ENCODE peak calls at places on chromosomes 12 and 14, in five cellular contexts. One of them, this sample, is unnamed.

GRCh38 chr12:108210001-108210400 is 80.9 kb downstream of the WSCD2 start:
- DNase-seq in mucosa of descending colon: no peak
- DNase-seq in suprapubic skin: no peak
- DNase-seq in GM12878: no peak
- DNase-seq in tibial artery: no peak
- DNase-seq in this sample: no peak

GRCh38 chr12:126663304-126664094 is 1598.3 kb downstream of the AACS start:
- DNase-seq in GM12878: no peak
- DNase-seq in tibial artery: no peak
- DNase-seq in suprapubic skin: no peak
- DNase-seq in mucosa of descending colon: no peak
- DNase-seq in this sample: peak

GRCh38 chr12:28507055-28507454 is 316.8 kb downstream of the CCDC91 start:
- DNase-seq in suprapubic skin: no peak
- DNase-seq in mucosa of descending colon: no peak
- DNase-seq in GM12878: no peak
- DNase-seq in tibial artery: no peak
- DNase-seq in this sample: no peak

GRCh38 chr14:67641902-67642749 is 22.4 kb downstream of the ARG2 start:
- DNase-seq in tibial artery: no peak
- DNase-seq in mucosa of descending colon: no peak
- DNase-seq in GM12878: no peak
- DNase-seq in suprapubic skin: no peak
- DNase-seq in this sample: no peak

GRCh38 chr12:122866950-122867607 is 28.8 kb downstream of the VPS37B start:
- DNase-seq in suprapubic skin: peak
- DNase-seq in GM12878: no peak
- DNase-seq in mucosa of descending colon: no peak
- DNase-seq in tibial artery: peak
- DNase-seq in this sample: no peak

GRCh38 chr12:121949643-121950397 is 31.4 kb downstream of the CFAP251 start:
- DNase-seq in tibial artery: no peak
- DNase-seq in mucosa of descending colon: no peak
- DNase-seq in GM12878: no peak
- DNase-seq in suprapubic skin: no peak
- DNase-seq in this sample: no peak

GRCh38 chr12:19263666-19264065 is 134.1 kb downstream of the PLEKHA5 start:
- DNase-seq in GM12878: no peak
- DNase-seq in mucosa of descending colon: no peak
- DNase-seq in suprapubic skin: no peak
- DNase-seq in tibial artery: no peak
- DNase-seq in this sample: no peak

GRCh38 chr12:87676726-87677125 is 352.5 kb downstream of the C12orf50 start:
- DNase-seq in mucosa of descending colon: no peak
- DNase-seq in GM12878: no peak
- DNase-seq in suprapubic skin: no peak
- DNase-seq in tibial artery: no peak
- DNase-seq in this sample: no peak

GRCh38 chr14:63949696-63950095 is 96.9 kb downstream of the SYNE2 start:
- DNase-seq in suprapubic skin: no peak
- DNase-seq in mucosa of descending colon: no peak
- DNase-seq in tibial artery: no peak
- DNase-seq in GM12878: no peak
- DNase-seq in this sample: no peak

GRCh38 chr14:93023039-93023438 is 92.7 kb downstream of the ITPK1 start:
- DNase-seq in mucosa of descending colon: no peak
- DNase-seq in tibial artery: no peak
- DNase-seq in GM12878: no peak
- DNase-seq in suprapubic skin: no peak
- DNase-seq in this sample: peak

GRCh38 chr12:9364224-9365176 is 156.3 kb upstream of the PZP start:
- DNase-seq in mucosa of descending colon: peak
- DNase-seq in tibial artery: no peak
- DNase-seq in suprapubic skin: no peak
- DNase-seq in GM12878: peak
- DNase-seq in this sample: peak

GRCh38 chr14:29584992-29585391 is 342.7 kb downstream of the PRKD1 start:
- DNase-seq in mucosa of descending colon: peak
- DNase-seq in tibial artery: peak
- DNase-seq in suprapubic skin: no peak
- DNase-seq in GM12878: no peak
- DNase-seq in this sample: no peak

GRCh38 chr12:119259483-119259882 is 75.0 kb upstream of the CCDC60 start:
- DNase-seq in tibial artery: no peak
- DNase-seq in suprapubic skin: no peak
- DNase-seq in GM12878: no peak
- DNase-seq in mucosa of descending colon: no peak
- DNase-seq in this sample: peak

GRCh38 chr12:53538209-53538689 is 31.0 kb upstream of the NPFF start:
- DNase-seq in mucosa of descending colon: peak
- DNase-seq in tibial artery: no peak
- DNase-seq in GM12878: no peak
- DNase-seq in suprapubic skin: no peak
- DNase-seq in this sample: no peak

GRCh38 chr14:54866588-54866987 is 36.0 kb downstream of the GCH1 start:
- DNase-seq in suprapubic skin: no peak
- DNase-seq in tibial artery: no peak
- DNase-seq in mucosa of descending colon: no peak
- DNase-seq in GM12878: no peak
- DNase-seq in this sample: no peak

GRCh38 chr12:70910666-70911065 is 9.9 kb downstream of the PTPRR start:
- DNase-seq in mucosa of descending colon: no peak
- DNase-seq in tibial artery: no peak
- DNase-seq in GM12878: no peak
- DNase-seq in suprapubic skin: no peak
- DNase-seq in this sample: no peak

GRCh38 chr12:25502071-25502555 is 51.0 kb downstream of the LMNTD1 start:
- DNase-seq in mucosa of descending colon: no peak
- DNase-seq in GM12878: no peak
- DNase-seq in tibial artery: no peak
- DNase-seq in suprapubic skin: no peak
- DNase-seq in this sample: no peak

GRCh38 chr14:54194501-54194900 is 202.3 kb upstream of the CDKN3 start:
- DNase-seq in mucosa of descending colon: no peak
- DNase-seq in suprapubic skin: no peak
- DNase-seq in tibial artery: no peak
- DNase-seq in GM12878: no peak
- DNase-seq in this sample: no peak

GRCh38 chr12:108320503-108321293 is 18.4 kb downstream of the CMKLR1 start:
- DNase-seq in mucosa of descending colon: no peak
- DNase-seq in tibial artery: no peak
- DNase-seq in GM12878: peak
- DNase-seq in suprapubic skin: no peak
- DNase-seq in this sample: peak

GRCh38 chr14:92846162-92846897 is 52.2 kb downstream of the GOLGA5 start:
- DNase-seq in mucosa of descending colon: no peak
- DNase-seq in tibial artery: no peak
- DNase-seq in suprapubic skin: no peak
- DNase-seq in GM12878: peak
- DNase-seq in this sample: peak

GRCh38 chr12:52004042-52004648 is 2.6 kb upstream of the TAMALIN start:
- DNase-seq in GM12878: no peak
- DNase-seq in tibial artery: no peak
- DNase-seq in mucosa of descending colon: peak
- DNase-seq in suprapubic skin: no peak
- DNase-seq in this sample: no peak

GRCh38 chr14:90986510-90986909 is 73.9 kb downstream of the RPS6KA5 start:
- DNase-seq in GM12878: no peak
- DNase-seq in tibial artery: no peak
- DNase-seq in suprapubic skin: no peak
- DNase-seq in mucosa of descending colon: no peak
- DNase-seq in this sample: peak

GRCh38 chr12:6635856-6636521 is at the start of gene LPAR5:
- DNase-seq in suprapubic skin: no peak
- DNase-seq in GM12878: no peak
- DNase-seq in tibial artery: no peak
- DNase-seq in mucosa of descending colon: peak
- DNase-seq in this sample: peak

GRCh38 chr12:30973830-30974229 is 47.3 kb downstream of the TSPAN11 start:
- DNase-seq in GM12878: no peak
- DNase-seq in mucosa of descending colon: no peak
- DNase-seq in tibial artery: no peak
- DNase-seq in suprapubic skin: no peak
- DNase-seq in this sample: no peak

GRCh38 chr14:89504602-89505320 is 87.7 kb upstream of the FOXN3 start:
- DNase-seq in GM12878: peak
- DNase-seq in tibial artery: no peak
- DNase-seq in suprapubic skin: no peak
- DNase-seq in mucosa of descending colon: no peak
- DNase-seq in this sample: peak

GRCh38 chr12:51953011-51953568 is 1.6 kb downstream of the ACVR1B start:
- DNase-seq in GM12878: no peak
- DNase-seq in tibial artery: no peak
- DNase-seq in suprapubic skin: no peak
- DNase-seq in mucosa of descending colon: peak
- DNase-seq in this sample: no peak

GRCh38 chr12:115259968-115260806 is 576.2 kb upstream of the TBX3 start:
- DNase-seq in mucosa of descending colon: no peak
- DNase-seq in tibial artery: no peak
- DNase-seq in suprapubic skin: no peak
- DNase-seq in GM12878: no peak
- DNase-seq in this sample: no peak

GRCh38 chr14:64244279-64244678 is 49.9 kb downstream of the ESR2 start:
- DNase-seq in suprapubic skin: no peak
- DNase-seq in GM12878: no peak
- DNase-seq in tibial artery: no peak
- DNase-seq in mucosa of descending colon: peak
- DNase-seq in this sample: no peak

GRCh38 chr14:94129758-94130414 is 482 bp upstream of the IFI27L2 start:
- DNase-seq in mucosa of descending colon: peak
- DNase-seq in GM12878: no peak
- DNase-seq in tibial artery: no peak
- DNase-seq in suprapubic skin: peak
- DNase-seq in this sample: peak

GRCh38 chr12:93335603-93336162 is 42.0 kb upstream of the NUDT4 start:
- DNase-seq in tibial artery: no peak
- DNase-seq in mucosa of descending colon: no peak
- DNase-seq in suprapubic skin: no peak
- DNase-seq in GM12878: no peak
- DNase-seq in this sample: no peak

GRCh38 chr12:11592484-11592883 is 57.0 kb upstream of the ETV6 start:
- DNase-seq in tibial artery: no peak
- DNase-seq in suprapubic skin: no peak
- DNase-seq in GM12878: no peak
- DNase-seq in mucosa of descending colon: no peak
- DNase-seq in this sample: no peak

GRCh38 chr14:33509927-33510535 is 440.8 kb downstream of the EGLN3 start:
- DNase-seq in GM12878: no peak
- DNase-seq in suprapubic skin: no peak
- DNase-seq in mucosa of descending colon: no peak
- DNase-seq in tibial artery: no peak
- DNase-seq in this sample: no peak

GRCh38 chr12:107331471-107331870 is 238.1 kb upstream of the CRY1 start:
- DNase-seq in mucosa of descending colon: no peak
- DNase-seq in GM12878: no peak
- DNase-seq in tibial artery: no peak
- DNase-seq in suprapubic skin: no peak
- DNase-seq in this sample: no peak

GRCh38 chr12:66446276-66446675 is 144.0 kb downstream of the HELB start:
- DNase-seq in tibial artery: no peak
- DNase-seq in suprapubic skin: no peak
- DNase-seq in GM12878: no peak
- DNase-seq in mucosa of descending colon: no peak
- DNase-seq in this sample: no peak

GRCh38 chr12:31590730-31591307 is at the start of gene DENND5B:
- DNase-seq in suprapubic skin: no peak
- DNase-seq in GM12878: no peak
- DNase-seq in tibial artery: peak
- DNase-seq in mucosa of descending colon: peak
- DNase-seq in this sample: peak

GRCh38 chr12:108572166-108572790 is 9.9 kb downstream of the ISCU start:
- DNase-seq in suprapubic skin: peak
- DNase-seq in GM12878: peak
- DNase-seq in tibial artery: no peak
- DNase-seq in mucosa of descending colon: peak
- DNase-seq in this sample: peak

GRCh38 chr14:20436363-20436755 is 393 bp upstream of the KLHL33 start:
- DNase-seq in tibial artery: no peak
- DNase-seq in suprapubic skin: no peak
- DNase-seq in GM12878: no peak
- DNase-seq in mucosa of descending colon: no peak
- DNase-seq in this sample: no peak

GRCh38 chr12:122880668-122881067 is 15.3 kb downstream of the VPS37B start:
- DNase-seq in suprapubic skin: no peak
- DNase-seq in GM12878: no peak
- DNase-seq in mucosa of descending colon: no peak
- DNase-seq in tibial artery: no peak
- DNase-seq in this sample: peak

GRCh38 chr12:125129592-125130255 is 64.5 kb downstream of the AACS start:
- DNase-seq in tibial artery: no peak
- DNase-seq in suprapubic skin: no peak
- DNase-seq in GM12878: no peak
- DNase-seq in mucosa of descending colon: no peak
- DNase-seq in this sample: no peak
- H3K4me3 ChIP-seq in tibial artery: peak
- H3K4me3 ChIP-seq in suprapubic skin: no peak
- H3K4me3 ChIP-seq in GM12878: no peak
- H3K4me3 ChIP-seq in mucosa of descending colon: no peak
- H3K4me3 ChIP-seq in this sample: no peak

GRCh38 chr12:104673294-104674062 is 216.7 kb downstream of the CHST11 start:
- DNase-seq in mucosa of descending colon: no peak
- DNase-seq in tibial artery: no peak
- DNase-seq in GM12878: no peak
- DNase-seq in suprapubic skin: no peak
- DNase-seq in this sample: no peak
- TF ChIP-seq CTCF in mucosa of descending colon: no peak
- TF ChIP-seq CTCF in tibial artery: no peak
- TF ChIP-seq CTCF in GM12878: no peak
- TF ChIP-seq CTCF in suprapubic skin: no peak
- TF ChIP-seq CTCF in this sample: no peak

GRCh38 chr12:104469523-104469922 is 12.8 kb downstream of the CHST11 start:
- DNase-seq in GM12878: no peak
- DNase-seq in mucosa of descending colon: no peak
- DNase-seq in tibial artery: no peak
- DNase-seq in suprapubic skin: no peak
- DNase-seq in this sample: no peak
- H3K4me3 ChIP-seq in GM12878: no peak
- H3K4me3 ChIP-seq in mucosa of descending colon: no peak
- H3K4me3 ChIP-seq in tibial artery: no peak
- H3K4me3 ChIP-seq in suprapubic skin: no peak
- H3K4me3 ChIP-seq in this sample: no peak

DNA sequence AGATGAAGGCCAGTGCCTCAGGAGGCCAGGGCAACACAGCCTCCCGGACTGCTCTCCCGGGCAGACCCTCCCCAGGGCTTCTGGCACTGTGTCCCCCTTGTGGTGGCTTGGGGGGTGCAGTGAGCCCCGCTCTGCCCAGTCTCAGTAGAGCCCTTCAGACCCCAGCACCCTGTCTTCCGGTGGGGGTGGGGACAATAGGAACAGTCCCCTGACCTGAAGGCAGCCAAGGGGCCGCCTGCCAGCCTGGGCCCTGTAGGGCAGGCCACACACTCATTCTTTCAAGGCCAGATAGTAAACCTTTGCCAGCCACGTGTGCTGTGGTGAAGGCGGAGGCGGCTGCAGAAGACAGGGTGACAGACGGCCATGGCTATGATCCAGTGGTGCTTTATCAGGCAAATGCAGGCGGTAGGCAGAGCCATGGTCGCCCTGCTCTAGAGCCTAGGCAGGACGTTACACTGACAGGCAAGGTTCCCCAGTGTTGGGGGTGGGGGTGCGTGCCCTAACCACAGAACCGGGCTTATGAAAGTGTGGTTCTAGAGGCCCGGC is 15.0 kb downstream of the ZFYVE21 start:
- DNase-seq in suprapubic skin: no peak
- DNase-seq in GM12878: no peak
- DNase-seq in mucosa of descending colon: no peak
- DNase-seq in tibial artery: peak
- DNase-seq in this sample: no peak
- TF ChIP-seq CTCF in suprapubic skin: no peak
- TF ChIP-seq CTCF in GM12878: no peak
- TF ChIP-seq CTCF in mucosa of descending colon: no peak
- TF ChIP-seq CTCF in tibial artery: no peak
- TF ChIP-seq CTCF in this sample: no peak